ENCODE peak calls at places on chromosome 17, in seven cellular contexts. T is A549; O is iris pigment epithelial cell; N is effector CD8-positive, alpha-beta T cell; Q is NCI-H1048; Y is colonic mucosa; S is sciatic nerve. V is an unnamed sample.

GRCh38 chr17:48074322-48075054 is 26.3 kb downstream of the NFE2L1 start:
- DNase-seq in S (peak; percentile 91), N (peak; percentile 63), Y (peak; percentile 88), Q (peak; percentile 60), T (peak; percentile 72), O (peak; percentile 77), V (peak; percentile 50)

GRCh38 chr17:3982541-3983017 is 18.3 kb upstream of the ATP2A3 start:
- DNase-seq in O (no peak), Y (no peak), S (no peak), Q (no peak), N (no peak), T (no peak), V (no peak)

GRCh38 chr17:3963214-3964201 is 729 bp downstream of the ATP2A3 start:
- DNase-seq in S (no peak), N (peak; percentile 62), Y (peak; percentile 64), Q (no peak), O (no peak), T (no peak), V (no peak)

GRCh38 chr17:1650731-1651558 is 1.3 kb upstream of the RILP start:
- DNase-seq in O (no peak), N (no peak), S (no peak), Q (no peak), Y (peak; percentile 68), T (no peak), V (no peak)

GRCh38 chr17:72139213-72139612 is 18.4 kb downstream of the SOX9 start:
- DNase-seq in S (no peak), Q (no peak), N (no peak), T (no peak), Y (no peak), O (peak; percentile 74), V (no peak)

GRCh38 chr17:47703191-47703591 is 9.2 kb downstream of the TBKBP1 start:
- DNase-seq in T (no peak), S (no peak), N (peak; percentile 24), O (no peak), Y (no peak), Q (no peak), V (no peak)

GRCh38 chr17:78585231-78585630 is 8.0 kb upstream of the DNAH17 start:
- DNase-seq in T (no peak), Y (no peak), S (no peak), Q (no peak), N (no peak), O (no peak), V (no peak)

GRCh38 chr17:64067642-64068041 is 47.2 kb upstream of the ICAM2 start:
- DNase-seq in O (no peak), T (no peak), S (no peak), Q (no peak), N (no peak), Y (no peak), V (no peak)